ENCODE peak calls at places on chromosomes 7 and 10, in six cellular contexts. E is head of caudate nucleus; X is astrocyte of the spinal cord; Y is fibroblast of the conjunctiva; O is skeletal muscle cell; B is stimulated activated naive CD4-positive, alpha-beta T cell treated with Interleukin-2 at 50 U/mL for 16 hours. F is an unnamed sample.

GRCh38 chr7:151057038-151057736 is 510 bp downstream of the CDK5 start:
- DNase-seq in E (no peak), X (no peak), Y (no peak), O (no peak), B (no peak), F (no peak)

GRCh38 chr7:151936207-151936606 is 20.0 kb upstream of the GALNTL5 start:
- DNase-seq in E (no peak), X (no peak), Y (no peak), O (no peak), B (no peak), F (no peak)

GRCh38 chr7:80279760-80280159 is 145.1 kb downstream of the GNAI1 start:
- DNase-seq in E (no peak), X (no peak), Y (no peak), O (no peak), B (no peak), F (no peak)

GRCh38 chr10:79101560-79101971 is 32.8 kb downstream of the ZMIZ1 start:
- DNase-seq in E (no peak), X (no peak), Y (no peak), O (no peak), B (no peak), F (no peak)

GRCh38 chr7:32582036-32582435 is 86.7 kb downstream of the AVL9 start:
- DNase-seq in E (no peak), X (no peak), Y (no peak), O (no peak), B (no peak), F (no peak)

GRCh38 chr7:123485721-123486120 is 48.7 kb downstream of the IQUB start:
- DNase-seq in E (no peak), X (no peak), Y (no peak), O (no peak), B (no peak), F (no peak)

GRCh38 chr7:18313970-18314369 is 181.6 kb upstream of the HDAC9 start:
- DNase-seq in E (no peak), X (no peak), Y (no peak), O (no peak), B (no peak), F (no peak)

GRCh38 chr7:131159961-131160361 is 167.7 kb upstream of the MKLN1 start:
- DNase-seq in E (no peak), X (peak), Y (no peak), O (no peak), B (no peak), F (peak)

GRCh38 chr7:22137466-22137865 is 191.8 kb upstream of the CDCA7L start:
- DNase-seq in E (no peak), X (peak), Y (no peak), O (peak), B (no peak), F (peak)

GRCh38 chr10:70920519-70920918 is 32.2 kb upstream of the PCBD1 start:
- DNase-seq in E (no peak), X (no peak), Y (no peak), O (no peak), B (no peak), F (no peak)

GRCh38 chr7:2882111-2882510 is 38.0 kb upstream of the GNA12 start:
- DNase-seq in E (no peak), X (no peak), Y (no peak), O (no peak), B (no peak), F (no peak)

GRCh38 chr10:93357680-93358079 is 124.5 kb downstream of the MYOF start:
- DNase-seq in E (peak), X (peak), Y (no peak), O (no peak), B (no peak), F (no peak)

GRCh38 chr7:85160223-85160622 is 26.6 kb downstream of the SEMA3D start:
- DNase-seq in E (no peak), X (peak), Y (no peak), O (no peak), B (no peak), F (peak)

GRCh38 chr10:132443605-132443997 is 46.6 kb downstream of the PWWP2B start:
- DNase-seq in E (no peak), X (peak), Y (no peak), O (no peak), B (peak), F (no peak)

GRCh38 chr10:11140963-11141362 is 123.3 kb downstream of the CELF2 start:
- DNase-seq in E (no peak), X (no peak), Y (no peak), O (no peak), B (no peak), F (no peak)

GRCh38 chr10:112140110-112140755 is 43.3 kb downstream of the GPAM start:
- DNase-seq in E (peak), X (peak), Y (peak), O (peak), B (peak), F (peak)

GRCh38 chr7:120852700-120853099 is 5.2 kb downstream of the TSPAN12 start:
- DNase-seq in E (no peak), X (no peak), Y (no peak), O (no peak), B (no peak), F (no peak)

GRCh38 chr10:1652151-1652550 is 85.2 kb downstream of the ADARB2 start:
- DNase-seq in E (no peak), X (no peak), Y (no peak), O (no peak), B (no peak), F (no peak)

GRCh38 chr7:13017325-13017853 is 330.0 kb downstream of the ARL4A start:
- DNase-seq in E (peak), X (peak), Y (no peak), O (peak), B (no peak), F (peak)

GRCh38 chr7:30559566-30559965 is 35.1 kb upstream of the GARS1 start:
- DNase-seq in E (no peak), X (peak), Y (no peak), O (no peak), B (no peak), F (peak)

GRCh38 chr7:110762514-110762913 is 328.4 kb upstream of the LRRN3 start:
- DNase-seq in E (no peak), X (peak), Y (no peak), O (no peak), B (no peak), F (no peak)

GRCh38 chr7:94350729-94351128 is 44.0 kb upstream of the COL1A2 start:
- DNase-seq in E (no peak), X (no peak), Y (no peak), O (no peak), B (no peak), F (no peak)

GRCh38 chr10:1036341-1036791 is 10.7 kb upstream of the IDI2 start:
- DNase-seq in E (peak), X (peak), Y (no peak), O (no peak), B (peak), F (no peak)

GRCh38 chr7:127769696-127770400 is 117.9 kb downstream of the SND1 start:
- DNase-seq in E (no peak), X (peak), Y (no peak), O (no peak), B (no peak), F (no peak)

GRCh38 chr10:61097026-61097425 is 153.0 kb upstream of the RHOBTB1 start:
- DNase-seq in E (no peak), X (peak), Y (no peak), O (no peak), B (no peak), F (no peak)

GRCh38 chr7:138186951-138187351 is 110.7 kb downstream of the AKR1D1 start:
- DNase-seq in E (peak), X (peak), Y (no peak), O (peak), B (no peak), F (no peak)

GRCh38 chr10:63666836-63667383 is 145.7 kb downstream of the REEP3 start:
- DNase-seq in E (no peak), X (peak), Y (peak), O (peak), B (no peak), F (peak)

GRCh38 chr7:140230862-140231778 is 54.3 kb upstream of the KDM7A start:
- DNase-seq in E (peak), X (peak), Y (no peak), O (no peak), B (peak), F (no peak)

GRCh38 chr7:111753968-111754367 is 191.7 kb upstream of the IMMP2L start:
- DNase-seq in E (peak), X (peak), Y (no peak), O (no peak), B (no peak), F (no peak)

GRCh38 chr10:76206797-76207352 is 775.5 kb downstream of the LRMDA start:
- DNase-seq in E (no peak), X (no peak), Y (no peak), O (no peak), B (no peak), F (no peak)

GRCh38 chr7:17274551-17275245 is 23.8 kb upstream of the AHR start:
- DNase-seq in E (no peak), X (peak), Y (no peak), O (peak), B (peak), F (no peak)

GRCh38 chr7:97512441-97513207 is 219.3 kb upstream of the TAC1 start:
- DNase-seq in E (no peak), X (no peak), Y (no peak), O (no peak), B (no peak), F (no peak)

GRCh38 chr10:122189185-122189584 is 81.9 kb upstream of the BTBD16 start:
- DNase-seq in E (no peak), X (no peak), Y (no peak), O (no peak), B (no peak), F (no peak)

GRCh38 chr7:104967088-104967487 is 46.9 kb upstream of the KMT2E start:
- DNase-seq in E (no peak), X (no peak), Y (no peak), O (no peak), B (no peak), F (no peak)

GRCh38 chr7:13945670-13946069 is 43.8 kb downstream of the ETV1 start:
- DNase-seq in E (no peak), X (peak), Y (peak), O (no peak), B (no peak), F (peak)

GRCh38 chr7:83579740-83580139 is 69.2 kb downstream of the SEMA3E start:
- DNase-seq in E (no peak), X (peak), Y (no peak), O (no peak), B (no peak), F (peak)

F was measured in fibroblast of gingiva.